ENCODE peak calls at places on chromosomes 16 and 17, in six cellular contexts. A, H, M, J, I and N are unnamed samples.

GRCh38 chr16:19781196-19781595 is 63.1 kb downstream of the IQCK start:
- DNase-seq in A (no peak), H (no peak), M (no peak), J (no peak), I (no peak), N (no peak)

GRCh38 chr17:78993241-78993956 is 13.7 kb upstream of the LGALS3BP start:
- DNase-seq in A (peak; percentile 81), H (no peak), M (peak; percentile 31), J (peak; percentile 27), I (peak; percentile 67), N (no peak)

GRCh38 chr16:86527366-86527765 is 17.0 kb downstream of the FOXF1 start:
- DNase-seq in A (no peak), H (no peak), M (no peak), J (no peak), I (no peak), N (no peak)

GRCh38 chr17:927611-928461 is 51.7 kb downstream of the NXN start:
- DNase-seq in A (no peak), H (no peak), M (peak; percentile 91), J (no peak), I (no peak), N (no peak)

GRCh38 chr17:72301887-72302286 is 181.1 kb downstream of the SOX9 start:
- DNase-seq in A (no peak), H (no peak), M (no peak), J (no peak), I (no peak), N (no peak)

GRCh38 chr17:79223953-79224352 is 149.3 kb downstream of the ENGASE start:
- DNase-seq in A (no peak), H (no peak), M (no peak), J (no peak), I (no peak), N (no peak)

GRCh38 chr16:35741546-35741945 is 2282.1 kb downstream of the TP53TG3F start:
- DNase-seq in A (no peak), H (no peak), M (no peak), J (no peak), I (no peak), N (no peak)

GRCh38 chr16:85733839-85734170 is 17.1 kb downstream of the C16orf74 start:
- DNase-seq in A (no peak), H (no peak), M (no peak), J (no peak), I (no peak), N (no peak)

GRCh38 chr16:85002643-85003042 is 8.7 kb downstream of the ZDHHC7 start:
- DNase-seq in A (no peak), H (no peak), M (no peak), J (no peak), I (peak; percentile 27), N (no peak)

GRCh38 chr17:82321947-82322466 is 4.6 kb upstream of the CD7 start:
- DNase-seq in A (peak; percentile 47), H (no peak), M (no peak), J (no peak), I (no peak), N (no peak)

GRCh38 chr17:79338589-79338988 is 264.0 kb downstream of the ENGASE start:
- DNase-seq in A (no peak), H (no peak), M (peak; percentile 75), J (no peak), I (no peak), N (no peak)

GRCh38 chr17:17241656-17242055 is 4.7 kb upstream of the FLCN start:
- DNase-seq in A (no peak), H (no peak), M (no peak), J (no peak), I (no peak), N (no peak)

GRCh38 chr17:37714897-37715296 is 30.0 kb downstream of the HNF1B start:
- DNase-seq in A (no peak), H (no peak), M (peak; percentile 66), J (no peak), I (no peak), N (no peak)

GRCh38 chr16:5925850-5926249 is 828.3 kb upstream of the EEF2KMT start:
- DNase-seq in A (no peak), H (no peak), M (no peak), J (no peak), I (no peak), N (no peak)

GRCh38 chr17:59844884-59845594 is 47.7 kb downstream of the TUBD1 start:
- DNase-seq in A (no peak), H (no peak), M (peak; percentile 60), J (no peak), I (no peak), N (no peak)

GRCh38 chr16:66653581-66654350 is 42.8 kb downstream of the CMTM4 start:
- DNase-seq in A (no peak), H (no peak), M (peak; percentile 28), J (no peak), I (no peak), N (no peak)

GRCh38 chr17:81081217-81081616 is 46.3 kb downstream of the BAIAP2 start:
- DNase-seq in A (no peak), H (no peak), M (no peak), J (no peak), I (no peak), N (no peak)

GRCh38 chr16:8963825-8964441 is at the start of gene USP7:
- DNase-seq in A (peak; percentile 94), H (peak; percentile 72), M (peak; percentile 72), J (peak; percentile 80), I (peak; percentile 98), N (peak; percentile 94)

GRCh38 chr16:23595246-23595950 is 718 bp downstream of the NDUFAB1 start:
- DNase-seq in A (no peak), H (no peak), M (no peak), J (no peak), I (no peak), N (no peak)

GRCh38 chr16:19119564-19119963 is 5.8 kb downstream of the ITPRIPL2 start:
- DNase-seq in A (no peak), H (no peak), M (peak; percentile 87), J (no peak), I (no peak), N (no peak)

GRCh38 chr16:11985250-11985649 is 8.7 kb downstream of the SNX29 start:
- DNase-seq in A (no peak), H (no peak), M (no peak), J (no peak), I (no peak), N (no peak)

GRCh38 chr16:54325616-54326265 is 39.2 kb upstream of the IRX3 start:
- DNase-seq in A (no peak), H (no peak), M (no peak), J (no peak), I (no peak), N (no peak)

GRCh38 chr16:66740533-66740932 is 10.9 kb downstream of the DYNC1LI2 start:
- DNase-seq in A (no peak), H (no peak), M (peak; percentile 57), J (no peak), I (no peak), N (no peak)

GRCh38 chr17:34579979-34580684 is 750 bp downstream of the TMEM132E start:
- DNase-seq in A (no peak), H (no peak), M (no peak), J (no peak), I (no peak), N (no peak)

GRCh38 chr16:25575363-25575762 is 116.4 kb upstream of the HS3ST4 start:
- DNase-seq in A (no peak), H (no peak), M (no peak), J (no peak), I (no peak), N (no peak)

GRCh38 chr16:50526796-50527195 is 21.4 kb upstream of the NKD1 start:
- DNase-seq in A (no peak), H (no peak), M (no peak), J (no peak), I (no peak), N (peak; percentile 32)

GRCh38 chr17:27756467-27757371 is 43.6 kb downstream of the NOS2 start:
- DNase-seq in A (peak; percentile 81), H (no peak), M (peak; percentile 35), J (peak; percentile 8), I (no peak), N (no peak)

GRCh38 chr17:65156835-65157565 is 19.8 kb downstream of the RGS9 start:
- DNase-seq in A (no peak), H (no peak), M (no peak), J (no peak), I (no peak), N (no peak)

GRCh38 chr16:59252317-59252716 is 518.2 kb upstream of the GOT2 start:
- DNase-seq in A (no peak), H (no peak), M (no peak), J (no peak), I (no peak), N (no peak)

GRCh38 chr17:71631483-71631882 is 489.3 kb upstream of the SOX9 start:
- DNase-seq in A (no peak), H (no peak), M (peak; percentile 78), J (no peak), I (no peak), N (no peak)

GRCh38 chr17:16945141-16945493 is 26.8 kb downstream of the TNFRSF13B start:
- DNase-seq in A (no peak), H (no peak), M (no peak), J (no peak), I (no peak), N (no peak)

GRCh38 chr17:16282522-16282921 is 65.5 kb downstream of the PIGL start:
- DNase-seq in A (no peak), H (no peak), M (peak; percentile 89), J (no peak), I (no peak), N (no peak)

GRCh38 chr17:57342141-57342540 is 85.8 kb downstream of the MSI2 start:
- DNase-seq in A (no peak), H (no peak), M (no peak), J (no peak), I (no peak), N (no peak)

GRCh38 chr16:80591071-80591935 is 50.5 kb downstream of the DYNLRB2 start:
- DNase-seq in A (no peak), H (no peak), M (no peak), J (no peak), I (no peak), N (no peak)

GRCh38 chr16:88417684-88418476 is 35.1 kb downstream of the ZNF469 start:
- DNase-seq in A (no peak), H (no peak), M (no peak), J (no peak), I (no peak), N (no peak)

GRCh38 chr16:48158296-48158695 is 2.5 kb upstream of the ABCC12 start:
- DNase-seq in A (peak; percentile 57), H (no peak), M (peak; percentile 88), J (no peak), I (no peak), N (no peak)

GRCh38 chr16:7397901-7398300 is 65.3 kb downstream of the RBFOX1 start:
- DNase-seq in A (no peak), H (no peak), M (no peak), J (no peak), I (no peak), N (no peak)

GRCh38 chr16:72850863-72851262 is 197.1 kb downstream of the ZFHX3 start:
- DNase-seq in A (no peak), H (no peak), M (no peak), J (no peak), I (no peak), N (no peak)

GRCh38 chr17:151886-152859 is 14.8 kb downstream of the SCGB1C2 start:
- DNase-seq in A (no peak), H (no peak), M (peak; percentile 12), J (no peak), I (no peak), N (peak; percentile 36)